ENCODE peak calls at places on chromosome 7, in seven cellular contexts. One of them, this sample, is unnamed.

GRCh38 chr7:2811476-2812118 is 32.5 kb downstream of the GNA12 start:
- DNase-seq in uterus: peak
- DNase-seq in activated T-cell treated with anti-CD3 and anti-CD28 coated beads for 24 hours: no peak
- DNase-seq in activated T-helper 1 cell treated with anti-CD3 and anti-CD28 coated beads, Interleukin-12 subunit alpha, Interleukin-12 subunit beta, Interleukin-2, Interleukin-4 antibody, amounts not matched to agents 30 ng/mL and 10 ng/mL and 1 ng/mL, durations not matched to agents 14 hours and 24 hours and 36 hours: no peak
- DNase-seq in activated CD8-positive, alpha-beta memory T cell treated with anti-CD3 and anti-CD28 coated beads for 48 hours: no peak
- DNase-seq in BJ: no peak
- DNase-seq in activated CD8-positive, alpha-beta T cell treated with anti-CD3 and anti-CD28 coated beads for 36 hours: no peak
- DNase-seq in this sample: no peak

GRCh38 chr7:147639037-147639436 is 951.5 kb upstream of the C7orf33 start:
- DNase-seq in activated T-cell treated with anti-CD3 and anti-CD28 coated beads for 24 hours: no peak
- DNase-seq in activated CD8-positive, alpha-beta T cell treated with anti-CD3 and anti-CD28 coated beads for 36 hours: no peak
- DNase-seq in uterus: no peak
- DNase-seq in activated CD8-positive, alpha-beta memory T cell treated with anti-CD3 and anti-CD28 coated beads for 48 hours: no peak
- DNase-seq in BJ: no peak
- DNase-seq in activated T-helper 1 cell treated with anti-CD3 and anti-CD28 coated beads, Interleukin-12 subunit alpha, Interleukin-12 subunit beta, Interleukin-2, Interleukin-4 antibody, amounts not matched to agents 30 ng/mL and 10 ng/mL and 1 ng/mL, durations not matched to agents 14 hours and 24 hours and 36 hours: no peak
- DNase-seq in this sample: no peak

GRCh38 chr7:105454058-105454739 is 65.5 kb upstream of the SRPK2 start:
- DNase-seq in uterus: no peak
- DNase-seq in activated T-helper 1 cell treated with anti-CD3 and anti-CD28 coated beads, Interleukin-12 subunit alpha, Interleukin-12 subunit beta, Interleukin-2, Interleukin-4 antibody, amounts not matched to agents 30 ng/mL and 10 ng/mL and 1 ng/mL, durations not matched to agents 14 hours and 24 hours and 36 hours: no peak
- DNase-seq in activated CD8-positive, alpha-beta T cell treated with anti-CD3 and anti-CD28 coated beads for 36 hours: no peak
- DNase-seq in BJ: peak
- DNase-seq in activated CD8-positive, alpha-beta memory T cell treated with anti-CD3 and anti-CD28 coated beads for 48 hours: no peak
- DNase-seq in activated T-cell treated with anti-CD3 and anti-CD28 coated beads for 24 hours: no peak
- DNase-seq in this sample: no peak

GRCh38 chr7:26459794-26460193 is 168.1 kb downstream of the SNX10 start:
- DNase-seq in uterus: no peak
- DNase-seq in BJ: no peak
- DNase-seq in activated CD8-positive, alpha-beta memory T cell treated with anti-CD3 and anti-CD28 coated beads for 48 hours: no peak
- DNase-seq in activated CD8-positive, alpha-beta T cell treated with anti-CD3 and anti-CD28 coated beads for 36 hours: no peak
- DNase-seq in activated T-helper 1 cell treated with anti-CD3 and anti-CD28 coated beads, Interleukin-12 subunit alpha, Interleukin-12 subunit beta, Interleukin-2, Interleukin-4 antibody, amounts not matched to agents 30 ng/mL and 10 ng/mL and 1 ng/mL, durations not matched to agents 14 hours and 24 hours and 36 hours: no peak
- DNase-seq in activated T-cell treated with anti-CD3 and anti-CD28 coated beads for 24 hours: no peak
- DNase-seq in this sample: no peak

GRCh38 chr7:142745091-142745635 is 4.1 kb upstream of the PRSS1 start:
- DNase-seq in activated T-cell treated with anti-CD3 and anti-CD28 coated beads for 24 hours: no peak
- DNase-seq in BJ: no peak
- DNase-seq in activated CD8-positive, alpha-beta T cell treated with anti-CD3 and anti-CD28 coated beads for 36 hours: no peak
- DNase-seq in uterus: no peak
- DNase-seq in activated CD8-positive, alpha-beta memory T cell treated with anti-CD3 and anti-CD28 coated beads for 48 hours: no peak
- DNase-seq in activated T-helper 1 cell treated with anti-CD3 and anti-CD28 coated beads, Interleukin-12 subunit alpha, Interleukin-12 subunit beta, Interleukin-2, Interleukin-4 antibody, amounts not matched to agents 30 ng/mL and 10 ng/mL and 1 ng/mL, durations not matched to agents 14 hours and 24 hours and 36 hours: no peak
- DNase-seq in this sample: no peak

GRCh38 chr7:116357776-116358670 is 141.5 kb upstream of the CAV2 start:
- DNase-seq in activated CD8-positive, alpha-beta memory T cell treated with anti-CD3 and anti-CD28 coated beads for 48 hours: no peak
- DNase-seq in BJ: peak
- DNase-seq in uterus: no peak
- DNase-seq in activated T-helper 1 cell treated with anti-CD3 and anti-CD28 coated beads, Interleukin-12 subunit alpha, Interleukin-12 subunit beta, Interleukin-2, Interleukin-4 antibody, amounts not matched to agents 30 ng/mL and 10 ng/mL and 1 ng/mL, durations not matched to agents 14 hours and 24 hours and 36 hours: no peak
- DNase-seq in activated CD8-positive, alpha-beta T cell treated with anti-CD3 and anti-CD28 coated beads for 36 hours: no peak
- DNase-seq in activated T-cell treated with anti-CD3 and anti-CD28 coated beads for 24 hours: no peak
- DNase-seq in this sample: no peak

GRCh38 chr7:157219154-157219553 is 80.4 kb downstream of the UBE3C start:
- DNase-seq in BJ: no peak
- DNase-seq in activated T-helper 1 cell treated with anti-CD3 and anti-CD28 coated beads, Interleukin-12 subunit alpha, Interleukin-12 subunit beta, Interleukin-2, Interleukin-4 antibody, amounts not matched to agents 30 ng/mL and 10 ng/mL and 1 ng/mL, durations not matched to agents 14 hours and 24 hours and 36 hours: no peak
- DNase-seq in uterus: no peak
- DNase-seq in activated T-cell treated with anti-CD3 and anti-CD28 coated beads for 24 hours: no peak
- DNase-seq in activated CD8-positive, alpha-beta T cell treated with anti-CD3 and anti-CD28 coated beads for 36 hours: no peak
- DNase-seq in activated CD8-positive, alpha-beta memory T cell treated with anti-CD3 and anti-CD28 coated beads for 48 hours: no peak
- DNase-seq in this sample: no peak

GRCh38 chr7:127404282-127405049 is 12.0 kb upstream of the ZNF800 start:
- DNase-seq in activated T-helper 1 cell treated with anti-CD3 and anti-CD28 coated beads, Interleukin-12 subunit alpha, Interleukin-12 subunit beta, Interleukin-2, Interleukin-4 antibody, amounts not matched to agents 30 ng/mL and 10 ng/mL and 1 ng/mL, durations not matched to agents 14 hours and 24 hours and 36 hours: no peak
- DNase-seq in activated CD8-positive, alpha-beta T cell treated with anti-CD3 and anti-CD28 coated beads for 36 hours: no peak
- DNase-seq in BJ: no peak
- DNase-seq in activated CD8-positive, alpha-beta memory T cell treated with anti-CD3 and anti-CD28 coated beads for 48 hours: no peak
- DNase-seq in activated T-cell treated with anti-CD3 and anti-CD28 coated beads for 24 hours: no peak
- DNase-seq in uterus: no peak
- DNase-seq in this sample: no peak

GRCh38 chr7:112238330-112238729 is 31.8 kb downstream of the ZNF277 start:
- DNase-seq in activated CD8-positive, alpha-beta memory T cell treated with anti-CD3 and anti-CD28 coated beads for 48 hours: no peak
- DNase-seq in activated T-cell treated with anti-CD3 and anti-CD28 coated beads for 24 hours: no peak
- DNase-seq in uterus: no peak
- DNase-seq in BJ: no peak
- DNase-seq in activated T-helper 1 cell treated with anti-CD3 and anti-CD28 coated beads, Interleukin-12 subunit alpha, Interleukin-12 subunit beta, Interleukin-2, Interleukin-4 antibody, amounts not matched to agents 30 ng/mL and 10 ng/mL and 1 ng/mL, durations not matched to agents 14 hours and 24 hours and 36 hours: no peak
- DNase-seq in activated CD8-positive, alpha-beta T cell treated with anti-CD3 and anti-CD28 coated beads for 36 hours: no peak
- DNase-seq in this sample: no peak

GRCh38 chr7:51123322-51124021 is 193.1 kb downstream of the COBL start:
- DNase-seq in BJ: peak
- DNase-seq in activated CD8-positive, alpha-beta memory T cell treated with anti-CD3 and anti-CD28 coated beads for 48 hours: peak
- DNase-seq in uterus: no peak
- DNase-seq in activated T-cell treated with anti-CD3 and anti-CD28 coated beads for 24 hours: peak
- DNase-seq in activated T-helper 1 cell treated with anti-CD3 and anti-CD28 coated beads, Interleukin-12 subunit alpha, Interleukin-12 subunit beta, Interleukin-2, Interleukin-4 antibody, amounts not matched to agents 30 ng/mL and 10 ng/mL and 1 ng/mL, durations not matched to agents 14 hours and 24 hours and 36 hours: peak
- DNase-seq in activated CD8-positive, alpha-beta T cell treated with anti-CD3 and anti-CD28 coated beads for 36 hours: peak
- DNase-seq in this sample: no peak

GRCh38 chr7:134905375-134905774 is 80.9 kb upstream of the AGBL3 start:
- DNase-seq in activated CD8-positive, alpha-beta T cell treated with anti-CD3 and anti-CD28 coated beads for 36 hours: no peak
- DNase-seq in uterus: peak
- DNase-seq in BJ: peak
- DNase-seq in activated T-cell treated with anti-CD3 and anti-CD28 coated beads for 24 hours: no peak
- DNase-seq in activated T-helper 1 cell treated with anti-CD3 and anti-CD28 coated beads, Interleukin-12 subunit alpha, Interleukin-12 subunit beta, Interleukin-2, Interleukin-4 antibody, amounts not matched to agents 30 ng/mL and 10 ng/mL and 1 ng/mL, durations not matched to agents 14 hours and 24 hours and 36 hours: no peak
- DNase-seq in activated CD8-positive, alpha-beta memory T cell treated with anti-CD3 and anti-CD28 coated beads for 48 hours: no peak
- DNase-seq in this sample: no peak

GRCh38 chr7:157255201-157255606 is 81.6 kb upstream of the DNAJB6 start:
- DNase-seq in activated CD8-positive, alpha-beta memory T cell treated with anti-CD3 and anti-CD28 coated beads for 48 hours: no peak
- DNase-seq in BJ: no peak
- DNase-seq in activated CD8-positive, alpha-beta T cell treated with anti-CD3 and anti-CD28 coated beads for 36 hours: no peak
- DNase-seq in activated T-cell treated with anti-CD3 and anti-CD28 coated beads for 24 hours: no peak
- DNase-seq in activated T-helper 1 cell treated with anti-CD3 and anti-CD28 coated beads, Interleukin-12 subunit alpha, Interleukin-12 subunit beta, Interleukin-2, Interleukin-4 antibody, amounts not matched to agents 30 ng/mL and 10 ng/mL and 1 ng/mL, durations not matched to agents 14 hours and 24 hours and 36 hours: no peak
- DNase-seq in uterus: no peak
- DNase-seq in this sample: no peak

GRCh38 chr7:146146866-146147265 is 30.3 kb downstream of the CNTNAP2 start:
- DNase-seq in activated T-cell treated with anti-CD3 and anti-CD28 coated beads for 24 hours: no peak
- DNase-seq in uterus: no peak
- DNase-seq in BJ: peak
- DNase-seq in activated CD8-positive, alpha-beta memory T cell treated with anti-CD3 and anti-CD28 coated beads for 48 hours: no peak
- DNase-seq in activated CD8-positive, alpha-beta T cell treated with anti-CD3 and anti-CD28 coated beads for 36 hours: no peak
- DNase-seq in activated T-helper 1 cell treated with anti-CD3 and anti-CD28 coated beads, Interleukin-12 subunit alpha, Interleukin-12 subunit beta, Interleukin-2, Interleukin-4 antibody, amounts not matched to agents 30 ng/mL and 10 ng/mL and 1 ng/mL, durations not matched to agents 14 hours and 24 hours and 36 hours: no peak
- DNase-seq in this sample: no peak

GRCh38 chr7:36147361-36147760 is 5.7 kb upstream of the EEPD1 start:
- DNase-seq in activated T-cell treated with anti-CD3 and anti-CD28 coated beads for 24 hours: no peak
- DNase-seq in activated CD8-positive, alpha-beta T cell treated with anti-CD3 and anti-CD28 coated beads for 36 hours: no peak
- DNase-seq in activated T-helper 1 cell treated with anti-CD3 and anti-CD28 coated beads, Interleukin-12 subunit alpha, Interleukin-12 subunit beta, Interleukin-2, Interleukin-4 antibody, amounts not matched to agents 30 ng/mL and 10 ng/mL and 1 ng/mL, durations not matched to agents 14 hours and 24 hours and 36 hours: no peak
- DNase-seq in activated CD8-positive, alpha-beta memory T cell treated with anti-CD3 and anti-CD28 coated beads for 48 hours: no peak
- DNase-seq in uterus: no peak
- DNase-seq in BJ: no peak
- DNase-seq in this sample: no peak

GRCh38 chr7:66409493-66409892 is 204.4 kb downstream of the TPST1 start:
- DNase-seq in activated CD8-positive, alpha-beta T cell treated with anti-CD3 and anti-CD28 coated beads for 36 hours: no peak
- DNase-seq in activated T-helper 1 cell treated with anti-CD3 and anti-CD28 coated beads, Interleukin-12 subunit alpha, Interleukin-12 subunit beta, Interleukin-2, Interleukin-4 antibody, amounts not matched to agents 30 ng/mL and 10 ng/mL and 1 ng/mL, durations not matched to agents 14 hours and 24 hours and 36 hours: no peak
- DNase-seq in activated CD8-positive, alpha-beta memory T cell treated with anti-CD3 and anti-CD28 coated beads for 48 hours: no peak
- DNase-seq in BJ: no peak
- DNase-seq in uterus: no peak
- DNase-seq in activated T-cell treated with anti-CD3 and anti-CD28 coated beads for 24 hours: no peak
- DNase-seq in this sample: no peak

GRCh38 chr7:150461520-150461919 is 11.1 kb downstream of the GIMAP8 start:
- DNase-seq in activated T-cell treated with anti-CD3 and anti-CD28 coated beads for 24 hours: no peak
- DNase-seq in activated CD8-positive, alpha-beta T cell treated with anti-CD3 and anti-CD28 coated beads for 36 hours: no peak
- DNase-seq in activated T-helper 1 cell treated with anti-CD3 and anti-CD28 coated beads, Interleukin-12 subunit alpha, Interleukin-12 subunit beta, Interleukin-2, Interleukin-4 antibody, amounts not matched to agents 30 ng/mL and 10 ng/mL and 1 ng/mL, durations not matched to agents 14 hours and 24 hours and 36 hours: no peak
- DNase-seq in uterus: no peak
- DNase-seq in BJ: no peak
- DNase-seq in activated CD8-positive, alpha-beta memory T cell treated with anti-CD3 and anti-CD28 coated beads for 48 hours: no peak
- DNase-seq in this sample: no peak

GRCh38 chr7:22670422-22670815 is 56.6 kb upstream of the IL6 start:
- DNase-seq in BJ: no peak
- DNase-seq in activated CD8-positive, alpha-beta memory T cell treated with anti-CD3 and anti-CD28 coated beads for 48 hours: no peak
- DNase-seq in activated T-helper 1 cell treated with anti-CD3 and anti-CD28 coated beads, Interleukin-12 subunit alpha, Interleukin-12 subunit beta, Interleukin-2, Interleukin-4 antibody, amounts not matched to agents 30 ng/mL and 10 ng/mL and 1 ng/mL, durations not matched to agents 14 hours and 24 hours and 36 hours: no peak
- DNase-seq in uterus: no peak
- DNase-seq in activated T-cell treated with anti-CD3 and anti-CD28 coated beads for 24 hours: no peak
- DNase-seq in activated CD8-positive, alpha-beta T cell treated with anti-CD3 and anti-CD28 coated beads for 36 hours: no peak
- DNase-seq in this sample: no peak

GRCh38 chr7:44791278-44792219 is 4.9 kb upstream of the PPIA start:
- DNase-seq in uterus: no peak
- DNase-seq in activated CD8-positive, alpha-beta memory T cell treated with anti-CD3 and anti-CD28 coated beads for 48 hours: no peak
- DNase-seq in activated CD8-positive, alpha-beta T cell treated with anti-CD3 and anti-CD28 coated beads for 36 hours: no peak
- DNase-seq in BJ: no peak
- DNase-seq in activated T-helper 1 cell treated with anti-CD3 and anti-CD28 coated beads, Interleukin-12 subunit alpha, Interleukin-12 subunit beta, Interleukin-2, Interleukin-4 antibody, amounts not matched to agents 30 ng/mL and 10 ng/mL and 1 ng/mL, durations not matched to agents 14 hours and 24 hours and 36 hours: no peak
- DNase-seq in activated T-cell treated with anti-CD3 and anti-CD28 coated beads for 24 hours: no peak
- DNase-seq in this sample: no peak

GRCh38 chr7:82319674-82320118 is 123.9 kb downstream of the CACNA2D1 start:
- DNase-seq in BJ: peak
- DNase-seq in activated T-helper 1 cell treated with anti-CD3 and anti-CD28 coated beads, Interleukin-12 subunit alpha, Interleukin-12 subunit beta, Interleukin-2, Interleukin-4 antibody, amounts not matched to agents 30 ng/mL and 10 ng/mL and 1 ng/mL, durations not matched to agents 14 hours and 24 hours and 36 hours: no peak
- DNase-seq in activated CD8-positive, alpha-beta T cell treated with anti-CD3 and anti-CD28 coated beads for 36 hours: no peak
- DNase-seq in activated CD8-positive, alpha-beta memory T cell treated with anti-CD3 and anti-CD28 coated beads for 48 hours: no peak
- DNase-seq in activated T-cell treated with anti-CD3 and anti-CD28 coated beads for 24 hours: no peak
- DNase-seq in uterus: peak
- DNase-seq in this sample: peak

GRCh38 chr7:106499897-106500296 is 161.1 kb downstream of the CCDC71L start:
- DNase-seq in activated T-cell treated with anti-CD3 and anti-CD28 coated beads for 24 hours: no peak
- DNase-seq in uterus: no peak
- DNase-seq in activated CD8-positive, alpha-beta T cell treated with anti-CD3 and anti-CD28 coated beads for 36 hours: no peak
- DNase-seq in activated T-helper 1 cell treated with anti-CD3 and anti-CD28 coated beads, Interleukin-12 subunit alpha, Interleukin-12 subunit beta, Interleukin-2, Interleukin-4 antibody, amounts not matched to agents 30 ng/mL and 10 ng/mL and 1 ng/mL, durations not matched to agents 14 hours and 24 hours and 36 hours: no peak
- DNase-seq in BJ: no peak
- DNase-seq in activated CD8-positive, alpha-beta memory T cell treated with anti-CD3 and anti-CD28 coated beads for 48 hours: no peak
- DNase-seq in this sample: no peak

GRCh38 chr7:1934017-1934416 is 263.9 kb downstream of the ELFN1 start:
- DNase-seq in uterus: no peak
- DNase-seq in activated T-helper 1 cell treated with anti-CD3 and anti-CD28 coated beads, Interleukin-12 subunit alpha, Interleukin-12 subunit beta, Interleukin-2, Interleukin-4 antibody, amounts not matched to agents 30 ng/mL and 10 ng/mL and 1 ng/mL, durations not matched to agents 14 hours and 24 hours and 36 hours: no peak
- DNase-seq in activated T-cell treated with anti-CD3 and anti-CD28 coated beads for 24 hours: no peak
- DNase-seq in BJ: no peak
- DNase-seq in activated CD8-positive, alpha-beta T cell treated with anti-CD3 and anti-CD28 coated beads for 36 hours: no peak
- DNase-seq in activated CD8-positive, alpha-beta memory T cell treated with anti-CD3 and anti-CD28 coated beads for 48 hours: no peak
- DNase-seq in this sample: peak

GRCh38 chr7:66845382-66846095 is 75.5 kb upstream of the TMEM248 start:
- DNase-seq in uterus: no peak
- DNase-seq in activated CD8-positive, alpha-beta memory T cell treated with anti-CD3 and anti-CD28 coated beads for 48 hours: no peak
- DNase-seq in activated T-cell treated with anti-CD3 and anti-CD28 coated beads for 24 hours: no peak
- DNase-seq in activated T-helper 1 cell treated with anti-CD3 and anti-CD28 coated beads, Interleukin-12 subunit alpha, Interleukin-12 subunit beta, Interleukin-2, Interleukin-4 antibody, amounts not matched to agents 30 ng/mL and 10 ng/mL and 1 ng/mL, durations not matched to agents 14 hours and 24 hours and 36 hours: no peak
- DNase-seq in BJ: no peak
- DNase-seq in activated CD8-positive, alpha-beta T cell treated with anti-CD3 and anti-CD28 coated beads for 36 hours: no peak
- DNase-seq in this sample: no peak

GRCh38 chr7:112422842-112423496 is 27.3 kb upstream of the IFRD1 start:
- DNase-seq in activated CD8-positive, alpha-beta T cell treated with anti-CD3 and anti-CD28 coated beads for 36 hours: peak
- DNase-seq in activated T-helper 1 cell treated with anti-CD3 and anti-CD28 coated beads, Interleukin-12 subunit alpha, Interleukin-12 subunit beta, Interleukin-2, Interleukin-4 antibody, amounts not matched to agents 30 ng/mL and 10 ng/mL and 1 ng/mL, durations not matched to agents 14 hours and 24 hours and 36 hours: no peak
- DNase-seq in activated T-cell treated with anti-CD3 and anti-CD28 coated beads for 24 hours: no peak
- DNase-seq in BJ: peak
- DNase-seq in activated CD8-positive, alpha-beta memory T cell treated with anti-CD3 and anti-CD28 coated beads for 48 hours: no peak
- DNase-seq in uterus: peak
- DNase-seq in this sample: peak

GRCh38 chr7:80481196-80481884 is 30.5 kb downstream of the GNAT3 start:
- DNase-seq in activated T-cell treated with anti-CD3 and anti-CD28 coated beads for 24 hours: no peak
- DNase-seq in activated CD8-positive, alpha-beta memory T cell treated with anti-CD3 and anti-CD28 coated beads for 48 hours: no peak
- DNase-seq in activated CD8-positive, alpha-beta T cell treated with anti-CD3 and anti-CD28 coated beads for 36 hours: no peak
- DNase-seq in BJ: no peak
- DNase-seq in uterus: no peak
- DNase-seq in activated T-helper 1 cell treated with anti-CD3 and anti-CD28 coated beads, Interleukin-12 subunit alpha, Interleukin-12 subunit beta, Interleukin-2, Interleukin-4 antibody, amounts not matched to agents 30 ng/mL and 10 ng/mL and 1 ng/mL, durations not matched to agents 14 hours and 24 hours and 36 hours: no peak
- DNase-seq in this sample: no peak

GRCh38 chr7:36115448-36116321 is 37.4 kb upstream of the EEPD1 start:
- DNase-seq in activated T-cell treated with anti-CD3 and anti-CD28 coated beads for 24 hours: peak
- DNase-seq in activated CD8-positive, alpha-beta T cell treated with anti-CD3 and anti-CD28 coated beads for 36 hours: peak
- DNase-seq in BJ: peak
- DNase-seq in activated T-helper 1 cell treated with anti-CD3 and anti-CD28 coated beads, Interleukin-12 subunit alpha, Interleukin-12 subunit beta, Interleukin-2, Interleukin-4 antibody, amounts not matched to agents 30 ng/mL and 10 ng/mL and 1 ng/mL, durations not matched to agents 14 hours and 24 hours and 36 hours: peak
- DNase-seq in activated CD8-positive, alpha-beta memory T cell treated with anti-CD3 and anti-CD28 coated beads for 48 hours: peak
- DNase-seq in uterus: peak
- DNase-seq in this sample: peak

GRCh38 chr7:37377231-37377630 is 71.4 kb downstream of the ELMO1 start:
- DNase-seq in activated T-cell treated with anti-CD3 and anti-CD28 coated beads for 24 hours: no peak
- DNase-seq in activated T-helper 1 cell treated with anti-CD3 and anti-CD28 coated beads, Interleukin-12 subunit alpha, Interleukin-12 subunit beta, Interleukin-2, Interleukin-4 antibody, amounts not matched to agents 30 ng/mL and 10 ng/mL and 1 ng/mL, durations not matched to agents 14 hours and 24 hours and 36 hours: no peak
- DNase-seq in activated CD8-positive, alpha-beta memory T cell treated with anti-CD3 and anti-CD28 coated beads for 48 hours: no peak
- DNase-seq in uterus: no peak
- DNase-seq in BJ: no peak
- DNase-seq in activated CD8-positive, alpha-beta T cell treated with anti-CD3 and anti-CD28 coated beads for 36 hours: peak
- DNase-seq in this sample: no peak

GRCh38 chr7:1141651-1142050 is 18.3 kb downstream of the ZFAND2A start:
- DNase-seq in uterus: no peak
- DNase-seq in activated CD8-positive, alpha-beta memory T cell treated with anti-CD3 and anti-CD28 coated beads for 48 hours: no peak
- DNase-seq in activated T-helper 1 cell treated with anti-CD3 and anti-CD28 coated beads, Interleukin-12 subunit alpha, Interleukin-12 subunit beta, Interleukin-2, Interleukin-4 antibody, amounts not matched to agents 30 ng/mL and 10 ng/mL and 1 ng/mL, durations not matched to agents 14 hours and 24 hours and 36 hours: no peak
- DNase-seq in activated CD8-positive, alpha-beta T cell treated with anti-CD3 and anti-CD28 coated beads for 36 hours: no peak
- DNase-seq in BJ: no peak
- DNase-seq in activated T-cell treated with anti-CD3 and anti-CD28 coated beads for 24 hours: no peak
- DNase-seq in this sample: no peak

GRCh38 chr7:452230-452751 is 67.4 kb downstream of the PDGFA start:
- DNase-seq in activated CD8-positive, alpha-beta T cell treated with anti-CD3 and anti-CD28 coated beads for 36 hours: peak
- DNase-seq in uterus: no peak
- DNase-seq in activated CD8-positive, alpha-beta memory T cell treated with anti-CD3 and anti-CD28 coated beads for 48 hours: no peak
- DNase-seq in activated T-cell treated with anti-CD3 and anti-CD28 coated beads for 24 hours: no peak
- DNase-seq in activated T-helper 1 cell treated with anti-CD3 and anti-CD28 coated beads, Interleukin-12 subunit alpha, Interleukin-12 subunit beta, Interleukin-2, Interleukin-4 antibody, amounts not matched to agents 30 ng/mL and 10 ng/mL and 1 ng/mL, durations not matched to agents 14 hours and 24 hours and 36 hours: no peak
- DNase-seq in BJ: no peak
- DNase-seq in this sample: no peak

GRCh38 chr7:142556745-142557144 is 192.5 kb upstream of the PRSS1 start:
- DNase-seq in uterus: peak
- DNase-seq in BJ: peak
- DNase-seq in activated T-cell treated with anti-CD3 and anti-CD28 coated beads for 24 hours: no peak
- DNase-seq in activated CD8-positive, alpha-beta memory T cell treated with anti-CD3 and anti-CD28 coated beads for 48 hours: no peak
- DNase-seq in activated T-helper 1 cell treated with anti-CD3 and anti-CD28 coated beads, Interleukin-12 subunit alpha, Interleukin-12 subunit beta, Interleukin-2, Interleukin-4 antibody, amounts not matched to agents 30 ng/mL and 10 ng/mL and 1 ng/mL, durations not matched to agents 14 hours and 24 hours and 36 hours: no peak
- DNase-seq in activated CD8-positive, alpha-beta T cell treated with anti-CD3 and anti-CD28 coated beads for 36 hours: peak
- DNase-seq in this sample: peak

GRCh38 chr7:128792471-128793183 is 859 bp downstream of the CCDC136 start:
- DNase-seq in uterus: no peak
- DNase-seq in activated T-helper 1 cell treated with anti-CD3 and anti-CD28 coated beads, Interleukin-12 subunit alpha, Interleukin-12 subunit beta, Interleukin-2, Interleukin-4 antibody, amounts not matched to agents 30 ng/mL and 10 ng/mL and 1 ng/mL, durations not matched to agents 14 hours and 24 hours and 36 hours: no peak
- DNase-seq in BJ: no peak
- DNase-seq in activated CD8-positive, alpha-beta T cell treated with anti-CD3 and anti-CD28 coated beads for 36 hours: peak
- DNase-seq in activated CD8-positive, alpha-beta memory T cell treated with anti-CD3 and anti-CD28 coated beads for 48 hours: no peak
- DNase-seq in activated T-cell treated with anti-CD3 and anti-CD28 coated beads for 24 hours: no peak
- DNase-seq in this sample: peak

GRCh38 chr7:155257482-155258232 is 40.0 kb upstream of the INSIG1 start:
- DNase-seq in activated CD8-positive, alpha-beta memory T cell treated with anti-CD3 and anti-CD28 coated beads for 48 hours: no peak
- DNase-seq in activated T-helper 1 cell treated with anti-CD3 and anti-CD28 coated beads, Interleukin-12 subunit alpha, Interleukin-12 subunit beta, Interleukin-2, Interleukin-4 antibody, amounts not matched to agents 30 ng/mL and 10 ng/mL and 1 ng/mL, durations not matched to agents 14 hours and 24 hours and 36 hours: no peak
- DNase-seq in activated CD8-positive, alpha-beta T cell treated with anti-CD3 and anti-CD28 coated beads for 36 hours: no peak
- DNase-seq in uterus: peak
- DNase-seq in activated T-cell treated with anti-CD3 and anti-CD28 coated beads for 24 hours: no peak
- DNase-seq in BJ: no peak
- DNase-seq in this sample: peak